ENCODE peak calls at places on chromosomes 3 and 15, in six cellular contexts. U is bronchial epithelial cell; O is CD8-positive, alpha-beta memory T cell; T is Kasumi-1; G is GM23248; B is colonic mucosa. C is an unnamed sample.

GRCh38 chr15:63332367-63333078 is 49.1 kb downstream of the CA12 start:
- DNase-seq in B (no peak), G (peak), O (no peak), U (peak), T (no peak), C (no peak)

GRCh38 chr3:61194892-61195538 is 56.2 kb downstream of the FHIT start:
- DNase-seq in B (no peak), T (no peak), G (no peak), O (no peak), U (peak), C (no peak)

GRCh38 chr15:92503889-92504288 is 110.2 kb downstream of the ST8SIA2 start:
- DNase-seq in G (no peak), U (no peak), B (no peak), O (no peak), T (no peak), C (no peak)

GRCh38 chr3:115325539-115325938 is 178.5 kb upstream of the ZBTB20 start:
- DNase-seq in G (peak), B (no peak), U (peak), T (peak), O (no peak), C (peak)

GRCh38 chr15:87312221-87312620 is 944.3 kb downstream of the NTRK3 start:
- DNase-seq in T (no peak), O (no peak), B (no peak), G (no peak), U (no peak), C (no peak)

GRCh38 chr3:171458857-171459129 is 1.4 kb downstream of the TNIK start:
- DNase-seq in U (no peak), T (no peak), O (no peak), B (no peak), G (peak), C (no peak)

GRCh38 chr3:31422237-31422636 is 110.5 kb upstream of the STT3B start:
- DNase-seq in T (no peak), U (no peak), O (no peak), B (no peak), G (no peak), C (no peak)

GRCh38 chr15:60390931-60391501 is 6.8 kb downstream of the ANXA2 start:
- DNase-seq in O (no peak), B (peak), T (peak), U (peak), G (peak), C (peak)

GRCh38 chr3:46845397-46845859 is 17.8 kb downstream of the MYL3 start:
- DNase-seq in B (peak), U (no peak), G (peak), T (no peak), O (no peak), C (peak)

GRCh38 chr3:10395671-10396070 is 74.8 kb upstream of the SEC13 start:
- DNase-seq in U (peak), B (no peak), O (peak), T (no peak), G (no peak), C (no peak)

GRCh38 chr15:39556461-39556860 is 24.4 kb upstream of the THBS1 start:
- DNase-seq in O (no peak), B (no peak), T (no peak), U (peak), G (no peak), C (no peak)

GRCh38 chr3:45180051-45180450 is 33.9 kb upstream of the CDCP1 start:
- DNase-seq in G (peak), O (no peak), U (peak), B (no peak), T (no peak), C (no peak)

GRCh38 chr3:146414010-146414409 is 55.4 kb downstream of the PLSCR2 start:
- DNase-seq in U (no peak), G (no peak), T (no peak), O (no peak), B (no peak), C (no peak)

GRCh38 chr3:186700267-186700666 is 16.9 kb upstream of the KNG1 start:
- DNase-seq in O (no peak), B (no peak), U (no peak), G (peak), T (no peak), C (no peak)

GRCh38 chr15:74037171-74038117 is 42.9 kb downstream of the PML start:
- DNase-seq in T (no peak), G (no peak), B (no peak), O (no peak), U (no peak), C (no peak)

GRCh38 chr3:28575100-28575747 is 226.6 kb upstream of the AZI2 start:
- DNase-seq in B (no peak), U (no peak), T (no peak), G (peak), O (no peak), C (no peak)

GRCh38 chr3:14867936-14868570 is 49.3 kb downstream of the FGD5 start:
- DNase-seq in B (no peak), O (no peak), T (no peak), G (no peak), U (no peak), C (no peak)

GRCh38 chr3:191922570-191922969 is 461.6 kb downstream of the PYDC2 start:
- DNase-seq in O (no peak), B (no peak), U (no peak), G (no peak), T (no peak), C (no peak)

GRCh38 chr15:66789029-66790025 is 87.3 kb downstream of the SMAD6 start:
- DNase-seq in U (peak), G (peak), O (no peak), B (no peak), T (peak), C (peak)

GRCh38 chr3:48222616-48223513 is at the start of gene CAMP:
- DNase-seq in G (peak), O (no peak), B (peak), U (peak), T (peak), C (peak)

GRCh38 chr15:91067026-91067425 is 33.0 kb upstream of the SV2B start:
- DNase-seq in T (no peak), O (no peak), B (no peak), U (peak), G (peak), C (no peak)

GRCh38 chr3:19173945-19174344 is 25.6 kb downstream of the KCNH8 start:
- DNase-seq in T (no peak), U (no peak), G (no peak), O (no peak), B (no peak), C (no peak)